ENCODE peak calls at places on chromosomes 2 and 18, in four cellular contexts. Z is activated CD4-positive, alpha-beta T cell treated with anti-CD3 and anti-CD28 coated beads for 36 hours; O is hypothalamus; V is LoVo. C is an unnamed sample.

GRCh38 chr18:4267641-4268040 is 187.5 kb downstream of the DLGAP1 start:
- DNase-seq in Z (no peak), O (no peak), V (no peak), C (no peak)

GRCh38 chr2:23092831-23093230 is 292.1 kb upstream of the KLHL29 start:
- DNase-seq in Z (no peak), O (no peak), V (no peak), C (no peak)

GRCh38 chr18:44887227-44887631 is 206.5 kb downstream of the SETBP1 start:
- DNase-seq in Z (peak), O (no peak), V (no peak), C (no peak)

GRCh38 chr2:234548720-234549420 is 52.0 kb upstream of the ARL4C start:
- DNase-seq in Z (no peak), O (no peak), V (no peak), C (no peak)

GRCh38 chr2:73285162-73285739 is 973 bp upstream of the FBXO41 start:
- DNase-seq in Z (peak), O (no peak), V (peak), C (no peak)

GRCh38 chr2:38148501-38148900 is 72.5 kb upstream of the CYP1B1 start:
- DNase-seq in Z (no peak), O (no peak), V (peak), C (no peak)

GRCh38 chr2:16200791-16201190 is 260.4 kb downstream of the MYCN start:
- DNase-seq in Z (no peak), O (no peak), V (no peak), C (no peak)

GRCh38 chr2:132438650-132439030 is 22.0 kb downstream of the GPR39 start:
- DNase-seq in Z (peak), O (no peak), V (peak), C (peak)

GRCh38 chr2:181904022-181904632 is 12.6 kb downstream of the ITPRID2 start:
- DNase-seq in Z (no peak), O (no peak), V (peak), C (no peak)

GRCh38 chr2:201821080-201821479 is 14.7 kb downstream of the CDK15 start:
- DNase-seq in Z (no peak), O (no peak), V (no peak), C (no peak)

GRCh38 chr2:41772697-41773096 is 275.1 kb upstream of the PKDCC start:
- DNase-seq in Z (no peak), O (no peak), V (no peak), C (no peak)

GRCh38 chr2:168456526-168457176 is 579 bp downstream of the CERS6 start:
- DNase-seq in Z (peak), O (no peak), V (peak), C (no peak)

GRCh38 chr2:205438241-205438640 is 244.1 kb upstream of the NRP2 start:
- DNase-seq in Z (no peak), O (no peak), V (no peak), C (no peak)

GRCh38 chr2:112910219-112910618 is 746 bp upstream of the IL37 start:
- DNase-seq in Z (no peak), O (no peak), V (no peak), C (no peak)

GRCh38 chr2:190634381-190634780 is 14.5 kb upstream of the NAB1 start:
- DNase-seq in Z (no peak), O (no peak), V (no peak), C (no peak)

GRCh38 chr2:127324635-127325034 is 30.7 kb upstream of the ERCC3 start:
- DNase-seq in Z (no peak), O (no peak), V (peak), C (no peak)

GRCh38 chr2:240622631-240623235 is 2.5 kb upstream of the GPR35 start:
- DNase-seq in Z (peak), O (no peak), V (no peak), C (no peak)

GRCh38 chr2:165357758-165358157 is 111.7 kb upstream of the CSRNP3 start:
- DNase-seq in Z (no peak), O (no peak), V (peak), C (no peak)

C was measured in HCT116.